ENCODE peak calls at places on chromosomes 11 and 22, in five cellular contexts. One of them, this sample, is unnamed.

GRCh38 chr22:43851058-43851978 is 11.0 kb downstream of the SULT4A1 start:
- DNase-seq in OCI-LY7: no peak
- DNase-seq in GM23248: no peak
- DNase-seq in hepatocyte: no peak
- DNase-seq in HCT116: no peak
- DNase-seq in this sample: no peak

GRCh38 chr11:60528934-60529333 is 13.7 kb downstream of the MS4A13 start:
- DNase-seq in OCI-LY7: peak; percentile 88
- DNase-seq in GM23248: no peak
- DNase-seq in hepatocyte: no peak
- DNase-seq in HCT116: no peak
- DNase-seq in this sample: peak; percentile 31

GRCh38 chr22:49589301-49589700 is 238.4 kb downstream of the BRD1 start:
- DNase-seq in GM23248: no peak
- DNase-seq in OCI-LY7: no peak
- DNase-seq in hepatocyte: no peak
- DNase-seq in HCT116: no peak
- DNase-seq in this sample: no peak

GRCh38 chr11:117826832-117827231 is 2.3 kb upstream of the FXYD2 start:
- DNase-seq in HCT116: no peak
- DNase-seq in OCI-LY7: no peak
- DNase-seq in GM23248: no peak
- DNase-seq in hepatocyte: no peak
- DNase-seq in this sample: no peak

GRCh38 chr11:63762662-63763505 is 5.7 kb downstream of the ZFTA start:
- DNase-seq in OCI-LY7: no peak
- DNase-seq in hepatocyte: peak; percentile 58
- DNase-seq in HCT116: no peak
- DNase-seq in GM23248: no peak
- DNase-seq in this sample: no peak

GRCh38 chr22:17587631-17588030 is 24.3 kb downstream of the SLC25A18 start:
- DNase-seq in hepatocyte: no peak
- DNase-seq in GM23248: no peak
- DNase-seq in OCI-LY7: no peak
- DNase-seq in HCT116: no peak
- DNase-seq in this sample: no peak

GRCh38 chr11:65132988-65133700 is 1.2 kb downstream of the SYVN1 start:
- DNase-seq in HCT116: peak; percentile 64
- DNase-seq in hepatocyte: peak; percentile 85
- DNase-seq in OCI-LY7: peak; percentile 91
- DNase-seq in GM23248: peak; percentile 51
- DNase-seq in this sample: peak; percentile 89

GRCh38 chr11:134038897-134039470 is 29.9 kb upstream of the JAM3 start:
- DNase-seq in HCT116: no peak
- DNase-seq in OCI-LY7: no peak
- DNase-seq in hepatocyte: peak; percentile 54
- DNase-seq in GM23248: no peak
- DNase-seq in this sample: no peak

GRCh38 chr11:108666373-108666772 is 1.5 kb downstream of the DDX10 start:
- DNase-seq in OCI-LY7: no peak
- DNase-seq in hepatocyte: no peak
- DNase-seq in GM23248: peak; percentile 11
- DNase-seq in HCT116: no peak
- DNase-seq in this sample: no peak

GRCh38 chr22:50059185-50059880 is 1.2 kb upstream of the TTLL8 start:
- DNase-seq in HCT116: no peak
- DNase-seq in OCI-LY7: peak; percentile 28
- DNase-seq in hepatocyte: peak; percentile 72
- DNase-seq in GM23248: peak; percentile 47
- DNase-seq in this sample: peak; percentile 75

GRCh38 chr11:61851900-61852295 is 23.8 kb downstream of the FADS2 start:
- DNase-seq in HCT116: no peak
- DNase-seq in OCI-LY7: no peak
- DNase-seq in GM23248: no peak
- DNase-seq in hepatocyte: no peak
- DNase-seq in this sample: no peak

GRCh38 chr22:35703861-35704584 is 13.6 kb upstream of the APOL5 start:
- DNase-seq in hepatocyte: no peak
- DNase-seq in HCT116: no peak
- DNase-seq in OCI-LY7: no peak
- DNase-seq in GM23248: peak; percentile 4
- DNase-seq in this sample: no peak

GRCh38 chr11:73875840-73876239 is 806 bp downstream of the COA4 start:
- DNase-seq in HCT116: no peak
- DNase-seq in OCI-LY7: peak; percentile 14
- DNase-seq in hepatocyte: peak; percentile 14
- DNase-seq in GM23248: peak; percentile 35
- DNase-seq in this sample: no peak

GRCh38 chr11:17256512-17256911 is 20.0 kb upstream of the NUCB2 start:
- DNase-seq in GM23248: peak; percentile 96
- DNase-seq in OCI-LY7: no peak
- DNase-seq in hepatocyte: peak; percentile 35
- DNase-seq in HCT116: no peak
- DNase-seq in this sample: no peak

GRCh38 chr11:123559418-123559817 is 95.0 kb downstream of the SCN3B start:
- DNase-seq in HCT116: no peak
- DNase-seq in OCI-LY7: no peak
- DNase-seq in hepatocyte: no peak
- DNase-seq in GM23248: peak; percentile 74
- DNase-seq in this sample: no peak

GRCh38 chr11:76215946-76216345 is 9.6 kb upstream of the WNT11 start:
- DNase-seq in OCI-LY7: no peak
- DNase-seq in HCT116: no peak
- DNase-seq in GM23248: peak; percentile 92
- DNase-seq in hepatocyte: no peak
- DNase-seq in this sample: no peak

GRCh38 chr11:70682760-70683159 is 284.4 kb downstream of the CTTN start:
- DNase-seq in GM23248: no peak
- DNase-seq in OCI-LY7: no peak
- DNase-seq in hepatocyte: no peak
- DNase-seq in HCT116: no peak
- DNase-seq in this sample: no peak

GRCh38 chr11:110199184-110199981 is 97.0 kb downstream of the RDX start:
- DNase-seq in OCI-LY7: no peak
- DNase-seq in HCT116: no peak
- DNase-seq in hepatocyte: peak; percentile 41
- DNase-seq in GM23248: peak; percentile 40
- DNase-seq in this sample: no peak

GRCh38 chr11:11798586-11799438 is 43.0 kb upstream of the USP47 start:
- DNase-seq in OCI-LY7: peak; percentile 69
- DNase-seq in HCT116: peak; percentile 60
- DNase-seq in hepatocyte: peak; percentile 82
- DNase-seq in GM23248: peak; percentile 81
- DNase-seq in this sample: peak; percentile 76

GRCh38 chr11:46745995-46746394 is 27.0 kb downstream of the F2 start:
- DNase-seq in hepatocyte: no peak
- DNase-seq in HCT116: no peak
- DNase-seq in GM23248: no peak
- DNase-seq in OCI-LY7: no peak
- DNase-seq in this sample: no peak

GRCh38 chr11:46745328-46745727 is 26.3 kb downstream of the F2 start:
- DNase-seq in GM23248: no peak
- DNase-seq in hepatocyte: no peak
- DNase-seq in OCI-LY7: no peak
- DNase-seq in HCT116: no peak
- DNase-seq in this sample: no peak

GRCh38 chr11:46741600-46742484 is 22.8 kb downstream of the F2 start:
- DNase-seq in OCI-LY7: no peak
- DNase-seq in HCT116: no peak
- DNase-seq in hepatocyte: no peak
- DNase-seq in GM23248: no peak
- DNase-seq in this sample: no peak

GRCh38 chr11:46743043-46743442 is 24.0 kb downstream of the F2 start:
- DNase-seq in GM23248: no peak
- DNase-seq in HCT116: no peak
- DNase-seq in hepatocyte: no peak
- DNase-seq in OCI-LY7: no peak
- DNase-seq in this sample: no peak

GRCh38 chr11:46743693-46744339 is 24.8 kb downstream of the F2 start:
- DNase-seq in GM23248: no peak
- DNase-seq in OCI-LY7: no peak
- DNase-seq in hepatocyte: no peak
- DNase-seq in HCT116: no peak
- DNase-seq in this sample: no peak
- H3K27ac ChIP-seq in GM23248: no peak overlapping the region
- H3K27ac ChIP-seq in OCI-LY7: no peak overlapping the region
- H3K27ac ChIP-seq in hepatocyte: no peak overlapping the region
- H3K27ac ChIP-seq in HCT116: no peak overlapping the region
- H3K27ac ChIP-seq in this sample: no peak overlapping the region

GRCh38 chr22:39985383-39986045 is 9.2 kb upstream of the FAM83F start:
- DNase-seq in OCI-LY7: no peak
- DNase-seq in GM23248: no peak
- DNase-seq in HCT116: no peak
- DNase-seq in hepatocyte: no peak
- DNase-seq in this sample: no peak
- TF ChIP-seq EZH2phosphoT487 in OCI-LY7: no peak
- TF ChIP-seq EZH2phosphoT487 in GM23248: no peak
- TF ChIP-seq EZH2phosphoT487 in HCT116: no peak
- TF ChIP-seq EZH2phosphoT487 in hepatocyte: no peak
- TF ChIP-seq EZH2phosphoT487 in this sample: no peak

DNA sequence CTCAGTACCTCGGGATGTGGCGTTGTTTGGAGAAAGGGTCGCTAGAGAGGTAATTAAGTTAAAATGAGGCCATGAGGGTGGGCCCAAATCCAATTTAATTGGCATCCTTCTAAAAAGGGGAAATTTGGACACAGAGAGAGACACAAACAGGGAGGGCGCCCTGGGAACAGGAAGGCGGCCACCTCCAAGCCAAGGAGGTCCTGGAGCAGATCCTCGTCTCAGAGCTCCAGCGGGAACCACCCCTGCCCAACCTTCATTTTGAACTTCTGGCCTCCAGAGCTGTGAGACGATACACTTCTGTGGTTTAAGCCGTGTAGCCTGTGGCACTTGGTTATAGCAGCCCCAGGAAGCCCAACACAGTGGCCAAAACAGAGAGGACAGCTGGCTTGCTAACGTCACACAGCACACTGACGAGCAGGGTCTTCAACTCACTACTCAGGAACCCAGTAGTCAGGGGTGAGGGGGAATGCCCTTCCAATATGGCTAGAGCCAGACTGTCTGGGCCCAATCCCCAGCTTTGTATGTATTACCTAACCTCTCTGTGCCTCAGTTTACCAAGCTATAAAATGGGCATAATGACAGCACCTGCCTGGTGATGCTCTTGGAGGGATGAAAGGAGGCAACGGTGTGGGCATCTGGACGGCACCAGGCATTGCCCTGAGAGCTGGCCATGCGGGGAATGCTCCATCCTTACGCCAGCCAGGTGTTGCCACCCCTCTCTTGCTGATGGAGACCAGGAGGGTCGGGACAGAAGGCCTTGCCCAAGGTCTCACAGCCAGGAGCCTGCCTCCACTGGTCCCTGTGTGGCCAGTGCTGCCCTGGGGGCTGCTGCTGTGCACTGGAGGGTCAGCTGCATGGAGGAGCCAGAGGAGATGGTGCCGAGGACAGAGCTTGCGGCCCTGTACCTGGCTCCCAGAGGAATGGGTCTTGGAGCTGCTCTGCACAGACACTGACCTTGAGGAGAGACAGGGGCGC is 53.3 kb upstream of the LINC01488 start:
- DNase-seq in hepatocyte: no peak
- DNase-seq in OCI-LY7: no peak
- DNase-seq in GM23248: no peak
- DNase-seq in HCT116: no peak
- DNase-seq in this sample: no peak
- H3K27ac ChIP-seq in hepatocyte: no peak overlapping the region
- H3K27ac ChIP-seq in OCI-LY7: no peak overlapping the region
- H3K27ac ChIP-seq in GM23248: no peak overlapping the region
- H3K27ac ChIP-seq in HCT116: no peak overlapping the region
- H3K27ac ChIP-seq in this sample: no peak overlapping the region

GRCh38 chr11:126607374-126607773 is 251.9 kb downstream of the ST3GAL4 start:
- DNase-seq in OCI-LY7: peak; percentile 5
- DNase-seq in HCT116: peak; percentile 31
- DNase-seq in hepatocyte: peak; percentile 80
- DNase-seq in GM23248: peak; percentile 89
- DNase-seq in this sample: peak; percentile 45
- TF ChIP-seq EZH2phosphoT487 in OCI-LY7: no peak
- TF ChIP-seq EZH2phosphoT487 in HCT116: no peak
- TF ChIP-seq EZH2phosphoT487 in hepatocyte: no peak
- TF ChIP-seq EZH2phosphoT487 in GM23248: no peak
- TF ChIP-seq EZH2phosphoT487 in this sample: no peak

GRCh38 chr11:59144096-59144495 is 1.4 kb downstream of the FAM111A start:
- DNase-seq in OCI-LY7: peak; percentile 16
- DNase-seq in hepatocyte: no peak
- DNase-seq in GM23248: no peak
- DNase-seq in HCT116: no peak
- DNase-seq in this sample: no peak
- H3K27ac ChIP-seq in OCI-LY7: peak overlapping the region; percentile 90
- H3K27ac ChIP-seq in hepatocyte: peak overlapping the region; percentile 97
- H3K27ac ChIP-seq in GM23248: peak overlapping the region; percentile 90
- H3K27ac ChIP-seq in HCT116: peak overlapping the region; percentile 75
- H3K27ac ChIP-seq in this sample: peak overlapping the region; percentile 88